ENCODE peak calls at places on chromosome 4, in six cellular contexts. M is IMR-90, J is NCI-H2081, K is heart right ventricle, N is cardiac muscle cell, F is osteocyte. L is an unnamed sample.
A peak's percentile ranks its signal among the peaks of the same experiment; 100 is the strongest.

GRCh38 chr4:85370400-85371032 is 104.4 kb upstream of the ARHGAP24 start:
- DNase-seq in N (peak; percentile 56), F (no peak), M (peak; percentile 18), J (peak; percentile 17), K (no peak), L (peak; percentile 53)

GRCh38 chr4:2535386-2536192 is 858 bp upstream of the FAM193A start:
- DNase-seq in K (peak; percentile 53), J (no peak), M (peak; percentile 5), F (peak; percentile 86), N (peak; percentile 53), L (no peak)

GRCh38 chr4:102713096-102713495 is 47.7 kb downstream of the MANBA start:
- DNase-seq in F (no peak), N (peak; percentile 51), J (no peak), M (peak; percentile 78), K (no peak), L (peak; percentile 66)

GRCh38 chr4:4923208-4923607 is 63.7 kb downstream of the MSX1 start:
- DNase-seq in F (peak; percentile 44), M (no peak), J (no peak), N (no peak), K (no peak), L (no peak)

GRCh38 chr4:69095301-69095731 is 958 bp upstream of the UGT2B7 start:
- DNase-seq in F (no peak), K (no peak), N (no peak), M (peak; percentile 92), J (no peak), L (peak; percentile 59)

GRCh38 chr4:11614426-11614825 is 185.7 kb upstream of the HS3ST1 start:
- DNase-seq in N (no peak), K (no peak), J (no peak), F (no peak), M (peak; percentile 37), L (no peak)

GRCh38 chr4:155948541-155948940 is 5.1 kb downstream of the CTSO start:
- DNase-seq in N (no peak), F (no peak), K (no peak), M (peak; percentile 36), J (no peak), L (no peak)

GRCh38 chr4:158760866-158761265 is 8.0 kb upstream of the FNIP2 start:
- DNase-seq in F (no peak), J (no peak), N (no peak), K (no peak), M (peak; percentile 64), L (peak; percentile 52)

GRCh38 chr4:99886146-99886545 is 8.1 kb downstream of the LAMTOR3 start:
- DNase-seq in K (no peak), M (peak; percentile 65), F (no peak), N (no peak), J (no peak), L (peak; percentile 77)

GRCh38 chr4:102308032-102308799 is 37.1 kb downstream of the SLC39A8 start:
- DNase-seq in J (no peak), K (no peak), M (no peak), N (no peak), F (no peak), L (peak; percentile 1)

L was measured in brain microvascular endothelial cell.